ENCODE peak calls at places on chromosomes 7 and 10, in ten cellular contexts. A is substantia nigra; Z is osteoblast; B is Panc1; K is sigmoid colon; X is A549; T is fibroblast of lung; S is psoas muscle; M is neural progenitor cell; O is CD8-positive, alpha-beta T cell. F is an unnamed sample.
A peak's percentile ranks its signal among the peaks of the same experiment; 100 is the strongest.

GRCh38 chr7:26664735-26665420 is 199.5 kb downstream of the SKAP2 start:
- DNase-seq in A (no peak), Z (no peak), B (no peak), K (no peak), X (no peak), T (peak; percentile 6), S (no peak), M (no peak), O (peak; percentile 27), F (peak; percentile 26)

GRCh38 chr10:62054825-62055224 is 153.3 kb downstream of the ARID5B start:
- DNase-seq in A (no peak), Z (no peak), B (no peak), K (no peak), X (no peak), T (no peak), S (no peak), M (no peak), O (no peak), F (no peak)

GRCh38 chr7:38873433-38873832 is 35.6 kb downstream of the VPS41 start:
- DNase-seq in A (no peak), Z (no peak), B (no peak), K (no peak), X (no peak), T (peak; percentile 23), S (no peak), M (no peak), O (no peak), F (no peak)

GRCh38 chr10:99360935-99361334 is 31.8 kb downstream of the CNNM1 start:
- DNase-seq in A (no peak), Z (no peak), B (no peak), K (no peak), X (peak; percentile 43), T (no peak), S (no peak), M (no peak), O (no peak), F (no peak)

GRCh38 chr7:148589640-148590039 is 926 bp upstream of the C7orf33 start:
- DNase-seq in A (no peak), Z (no peak), B (no peak), K (no peak), X (no peak), T (no peak), S (no peak), M (no peak), O (no peak), F (no peak)

GRCh38 chr7:26360606-26361005 is 68.9 kb downstream of the SNX10 start:
- DNase-seq in A (no peak), Z (no peak), B (no peak), K (no peak), X (no peak), T (no peak), S (no peak), M (no peak), O (no peak), F (no peak)

GRCh38 chr7:155466814-155467675 is 9.1 kb downstream of the EN2 start:
- DNase-seq in A (no peak), Z (peak; percentile 83), B (no peak), K (no peak), X (no peak), T (no peak), S (no peak), M (peak; percentile 94), O (no peak), F (no peak)

GRCh38 chr7:27883726-27884125 is 143.8 kb downstream of the TAX1BP1 start:
- DNase-seq in A (no peak), Z (no peak), B (no peak), K (no peak), X (no peak), T (peak; percentile 74), S (no peak), M (no peak), O (no peak), F (no peak)

GRCh38 chr7:7438851-7439250 is 96.8 kb downstream of the COL28A1 start:
- DNase-seq in A (no peak), Z (peak; percentile 89), B (peak; percentile 95), K (no peak), X (peak; percentile 94), T (peak; percentile 97), S (no peak), M (no peak), O (no peak), F (no peak)

GRCh38 chr7:158819571-158820203 is 9.6 kb downstream of the ESYT2 start:
- DNase-seq in A (no peak), Z (no peak), B (no peak), K (no peak), X (no peak), T (no peak), S (no peak), M (no peak), O (no peak), F (no peak)

GRCh38 chr10:52472406-52473146 is 158.5 kb downstream of the DKK1 start:
- DNase-seq in A (no peak), Z (no peak), B (no peak), K (no peak), X (peak; percentile 89), T (no peak), S (no peak), M (no peak), O (no peak), F (no peak)

GRCh38 chr10:4522296-4523000 is 303.6 kb upstream of the AKR1E2 start:
- DNase-seq in A (no peak), Z (no peak), B (no peak), K (no peak), X (no peak), T (no peak), S (no peak), M (no peak), O (no peak), F (no peak)

GRCh38 chr10:4525095-4525494 is 300.9 kb upstream of the AKR1E2 start:
- DNase-seq in A (no peak), Z (no peak), B (no peak), K (no peak), X (no peak), T (no peak), S (no peak), M (no peak), O (no peak), F (no peak)

GRCh38 chr10:4514445-4515108 is 311.4 kb upstream of the AKR1E2 start:
- DNase-seq in A (peak; percentile 9), Z (no peak), B (no peak), K (peak; percentile 87), X (no peak), T (no peak), S (peak; percentile 68), M (no peak), O (no peak), F (peak; percentile 38)

GRCh38 chr10:4515711-4516110 is 310.3 kb upstream of the AKR1E2 start:
- DNase-seq in A (no peak), Z (no peak), B (no peak), K (no peak), X (no peak), T (no peak), S (no peak), M (no peak), O (no peak), F (no peak)

DNA sequence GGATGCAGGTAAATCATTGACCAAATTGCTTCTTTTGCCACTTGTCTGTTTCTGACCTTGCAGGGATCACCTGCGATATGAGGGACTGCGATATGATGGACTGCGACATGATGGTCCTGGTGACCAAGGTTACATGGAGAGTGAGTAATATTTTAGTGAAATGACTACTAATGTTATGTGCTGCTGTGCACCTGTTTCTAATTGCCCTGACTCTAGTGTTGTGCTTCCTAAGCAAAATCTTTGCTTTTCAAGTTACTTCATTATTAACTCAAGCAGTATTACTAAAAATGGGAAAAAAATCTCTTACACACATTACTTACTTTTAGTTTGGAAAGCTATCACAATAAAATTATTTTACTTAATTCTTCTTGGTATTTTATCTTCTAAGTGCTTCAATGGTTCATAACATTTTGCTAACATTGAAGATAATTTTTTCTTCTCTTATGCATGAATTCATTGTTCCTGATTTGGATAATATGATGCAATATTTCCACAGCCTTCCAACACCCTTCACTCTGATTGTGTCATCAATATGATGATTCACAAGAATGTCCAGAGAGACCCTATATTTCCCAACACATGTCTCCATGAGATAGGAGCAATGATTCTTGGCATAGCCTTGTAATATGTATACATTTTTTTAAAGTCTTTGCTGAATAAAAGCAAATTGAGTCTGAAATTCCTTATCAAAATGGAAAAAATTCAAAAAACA is 306.2 kb upstream of the AKR1E2 start:
- DNase-seq in A (no peak), Z (peak; percentile 69), B (no peak), K (no peak), X (peak; percentile 25), T (peak; percentile 46), S (no peak), M (no peak), O (no peak), F (no peak)
- H3K27ac ChIP-seq in A (no peak overlapping the region), Z (no peak overlapping the region), B (no peak overlapping the region), K (no peak overlapping the region), X (peak overlapping the region; percentile 64), T (no peak overlapping the region), S (no peak overlapping the region), M (no peak overlapping the region), O (no peak overlapping the region), F (no peak overlapping the region)

DNA sequence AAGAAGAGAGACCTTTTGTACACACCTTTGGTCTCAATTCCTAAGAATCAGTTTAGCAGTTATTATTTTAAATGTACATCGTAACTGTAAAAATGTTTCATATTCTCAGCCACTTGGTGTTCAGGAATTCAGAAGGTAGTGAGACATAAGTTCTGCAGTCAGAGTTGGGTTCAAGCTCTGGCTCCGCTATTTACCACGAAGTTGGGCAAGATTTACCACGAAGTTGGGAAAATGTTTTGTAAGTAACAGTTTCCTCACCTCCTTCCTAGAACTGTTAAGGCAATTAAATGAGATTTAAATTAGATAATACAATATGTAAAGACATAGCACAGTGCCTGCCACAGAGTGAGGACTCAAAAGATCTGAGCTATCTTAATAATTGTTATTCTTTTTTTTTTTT is 16.2 kb upstream of the ABLIM1 start:
- DNase-seq in A (no peak), Z (no peak), B (no peak), K (no peak), X (no peak), T (no peak), S (no peak), M (no peak), O (no peak), F (no peak)
- H3K27ac ChIP-seq in A (no peak overlapping the region), Z (no peak overlapping the region), B (peak overlapping the region; percentile 64), K (no peak overlapping the region), X (no peak overlapping the region), T (no peak overlapping the region), S (no peak overlapping the region), M (no peak overlapping the region), O (no peak overlapping the region), F (no peak overlapping the region)

GRCh38 chr10:45373003-45373782 is 823 bp upstream of the ALOX5 start:
- DNase-seq in A (no peak), Z (peak; percentile 63), B (no peak), K (no peak), X (no peak), T (no peak), S (peak; percentile 17), M (peak; percentile 54), O (no peak), F (peak; percentile 46)
- H3K27ac ChIP-seq in A (peak overlapping the region; percentile 17), Z (no peak overlapping the region), B (no peak overlapping the region), K (peak overlapping the region; percentile 61), X (no peak overlapping the region), T (no peak overlapping the region), S (no peak overlapping the region), M (no peak overlapping the region), O (no peak overlapping the region), F (peak overlapping the region; percentile 38)

DNA sequence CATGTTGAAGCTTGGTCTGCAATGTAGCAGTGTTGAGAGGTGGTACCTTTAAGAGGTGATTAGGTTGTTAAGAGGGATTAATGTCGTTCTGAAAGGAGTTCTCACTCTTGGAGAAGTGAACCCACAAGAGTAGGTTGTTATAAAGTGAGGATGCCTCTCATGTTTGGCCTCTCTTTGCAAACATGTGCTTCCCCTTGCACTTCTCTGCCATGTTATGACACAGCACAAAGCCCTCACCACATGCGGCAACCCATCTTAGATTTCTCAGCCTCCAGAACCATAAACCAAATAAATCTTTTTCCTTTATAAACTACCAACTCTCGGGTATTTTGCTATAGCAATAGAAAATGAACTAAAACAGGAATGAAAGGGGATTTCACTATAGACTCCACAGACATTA is 66.3 kb downstream of the KMT2C start:
- DNase-seq in A (no peak), Z (no peak), B (no peak), K (no peak), X (no peak), T (no peak), S (no peak), M (no peak), O (no peak), F (no peak)
- H3K27ac ChIP-seq in A (no peak overlapping the region), Z (no peak overlapping the region), B (no peak overlapping the region), K (no peak overlapping the region), X (no peak overlapping the region), T (no peak overlapping the region), S (peak overlapping the region; percentile 48), M (no peak overlapping the region), O (no peak overlapping the region), F (no peak overlapping the region)